ENCODE peak calls at places on chromosomes 4 and X, in six cellular contexts. One of them, this sample, is unnamed.
A peak's percentile ranks its signal among the peaks of the same experiment; 100 is the strongest.

GRCh38 chr4:77471821-77472495 is 133.7 kb upstream of the CXCL13 start:
- DNase-seq in transverse colon: no peak
- DNase-seq in A549: no peak
- DNase-seq in tibial nerve: no peak
- DNase-seq in BJ: no peak
- DNase-seq in WERI-Rb-1: no peak
- DNase-seq in this sample: no peak

GRCh38 chr4:85548841-85549240 is 73.9 kb downstream of the ARHGAP24 start:
- DNase-seq in transverse colon: no peak
- DNase-seq in A549: no peak
- DNase-seq in tibial nerve: no peak
- DNase-seq in BJ: no peak
- DNase-seq in WERI-Rb-1: no peak
- DNase-seq in this sample: no peak

GRCh38 chrX:120358687-120359086 is 3.2 kb upstream of the ATP1B4 start:
- DNase-seq in transverse colon: no peak
- DNase-seq in A549: no peak
- DNase-seq in tibial nerve: no peak
- DNase-seq in BJ: no peak
- DNase-seq in WERI-Rb-1: no peak
- DNase-seq in this sample: no peak

GRCh38 chrX:110146521-110146920 is 143.6 kb downstream of the TMEM164 start:
- DNase-seq in transverse colon: peak; percentile 35
- DNase-seq in A549: peak; percentile 55
- DNase-seq in tibial nerve: peak; percentile 68
- DNase-seq in BJ: no peak
- DNase-seq in WERI-Rb-1: peak; percentile 12
- DNase-seq in this sample: no peak

GRCh38 chr4:101667348-101667747 is 123.2 kb upstream of the BANK1 start:
- DNase-seq in transverse colon: no peak
- DNase-seq in A549: no peak
- DNase-seq in tibial nerve: no peak
- DNase-seq in BJ: no peak
- DNase-seq in WERI-Rb-1: no peak
- DNase-seq in this sample: no peak

GRCh38 chr4:177554966-177555574 is 112.8 kb upstream of the AGA start:
- DNase-seq in transverse colon: peak; percentile 16
- DNase-seq in A549: no peak
- DNase-seq in tibial nerve: no peak
- DNase-seq in BJ: no peak
- DNase-seq in WERI-Rb-1: no peak
- DNase-seq in this sample: no peak

GRCh38 chr4:188110741-188111458 is 1.5 kb upstream of the TRIML2 start:
- DNase-seq in transverse colon: no peak
- DNase-seq in A549: peak; percentile 71
- DNase-seq in tibial nerve: no peak
- DNase-seq in BJ: no peak
- DNase-seq in WERI-Rb-1: no peak
- DNase-seq in this sample: no peak

GRCh38 chr4:157196050-157196449 is 24.5 kb upstream of the GRIA2 start:
- DNase-seq in transverse colon: no peak
- DNase-seq in A549: no peak
- DNase-seq in tibial nerve: no peak
- DNase-seq in BJ: no peak
- DNase-seq in WERI-Rb-1: no peak
- DNase-seq in this sample: no peak

GRCh38 chrX:2701600-2701999 is 10.5 kb downstream of the CD99 start:
- DNase-seq in transverse colon: no peak
- DNase-seq in A549: no peak
- DNase-seq in tibial nerve: no peak
- DNase-seq in BJ: no peak
- DNase-seq in WERI-Rb-1: peak; percentile 41
- DNase-seq in this sample: no peak

GRCh38 chr4:73213917-73214663 is 44.5 kb downstream of the ANKRD17 start:
- DNase-seq in transverse colon: no peak
- DNase-seq in A549: no peak
- DNase-seq in tibial nerve: no peak
- DNase-seq in BJ: no peak
- DNase-seq in WERI-Rb-1: no peak
- DNase-seq in this sample: no peak

GRCh38 chrX:124346064-124346876 is at the start of gene SH2D1A:
- DNase-seq in transverse colon: no peak
- DNase-seq in A549: no peak
- DNase-seq in tibial nerve: no peak
- DNase-seq in BJ: no peak
- DNase-seq in WERI-Rb-1: no peak
- DNase-seq in this sample: no peak

GRCh38 chr4:89137695-89138094 is 26.4 kb downstream of the TIGD2 start:
- DNase-seq in transverse colon: no peak
- DNase-seq in A549: no peak
- DNase-seq in tibial nerve: no peak
- DNase-seq in BJ: no peak
- DNase-seq in WERI-Rb-1: no peak
- DNase-seq in this sample: no peak

GRCh38 chr4:155077860-155078259 is 130.6 kb upstream of the NPY2R start:
- DNase-seq in transverse colon: no peak
- DNase-seq in A549: no peak
- DNase-seq in tibial nerve: no peak
- DNase-seq in BJ: no peak
- DNase-seq in WERI-Rb-1: no peak
- DNase-seq in this sample: no peak

GRCh38 chrX:140034916-140035315 is 69.6 kb upstream of the CXorf66 start:
- DNase-seq in transverse colon: no peak
- DNase-seq in A549: no peak
- DNase-seq in tibial nerve: no peak
- DNase-seq in BJ: no peak
- DNase-seq in WERI-Rb-1: no peak
- DNase-seq in this sample: no peak

GRCh38 chr4:83639849-83640493 is 104.1 kb downstream of the GPAT3 start:
- DNase-seq in transverse colon: peak; percentile 53
- DNase-seq in A549: peak; percentile 46
- DNase-seq in tibial nerve: peak; percentile 91
- DNase-seq in BJ: no peak
- DNase-seq in WERI-Rb-1: peak; percentile 38
- DNase-seq in this sample: peak; percentile 61

GRCh38 chrX:154011376-154012335 is 8.0 kb downstream of the IRAK1 start:
- DNase-seq in transverse colon: no peak
- DNase-seq in A549: no peak
- DNase-seq in tibial nerve: no peak
- DNase-seq in BJ: no peak
- DNase-seq in WERI-Rb-1: no peak
- DNase-seq in this sample: no peak

GRCh38 chr4:54695359-54696149 is 37.8 kb downstream of the KIT start:
- DNase-seq in transverse colon: no peak
- DNase-seq in A549: no peak
- DNase-seq in tibial nerve: no peak
- DNase-seq in BJ: no peak
- DNase-seq in WERI-Rb-1: peak; percentile 30
- DNase-seq in this sample: no peak

GRCh38 chrX:54540289-54540688 is 10.3 kb downstream of the GNL3L start:
- DNase-seq in transverse colon: no peak
- DNase-seq in A549: no peak
- DNase-seq in tibial nerve: no peak
- DNase-seq in BJ: peak; percentile 22
- DNase-seq in WERI-Rb-1: no peak
- DNase-seq in this sample: peak; percentile 20

GRCh38 chr4:30718021-30718888 is 1.9 kb upstream of the PCDH7 start:
- DNase-seq in transverse colon: peak; percentile 19
- DNase-seq in A549: peak; percentile 2
- DNase-seq in tibial nerve: no peak
- DNase-seq in BJ: no peak
- DNase-seq in WERI-Rb-1: peak; percentile 50
- DNase-seq in this sample: no peak

GRCh38 chrX:129557844-129558243 is 17.8 kb downstream of the OCRL start:
- DNase-seq in transverse colon: no peak
- DNase-seq in A549: no peak
- DNase-seq in tibial nerve: no peak
- DNase-seq in BJ: no peak
- DNase-seq in WERI-Rb-1: no peak
- DNase-seq in this sample: no peak

GRCh38 chrX:150365953-150366911 is 3.1 kb downstream of the MAMLD1 start:
- DNase-seq in transverse colon: peak; percentile 33
- DNase-seq in A549: no peak
- DNase-seq in tibial nerve: peak; percentile 62
- DNase-seq in BJ: no peak
- DNase-seq in WERI-Rb-1: peak; percentile 29
- DNase-seq in this sample: no peak

GRCh38 chrX:97011540-97011939 is 127.8 kb downstream of the RPA4 start:
- DNase-seq in transverse colon: no peak
- DNase-seq in A549: no peak
- DNase-seq in tibial nerve: no peak
- DNase-seq in BJ: no peak
- DNase-seq in WERI-Rb-1: no peak
- DNase-seq in this sample: no peak

GRCh38 chrX:150314186-150314585 is 48.9 kb upstream of the MAMLD1 start:
- DNase-seq in transverse colon: no peak
- DNase-seq in A549: no peak
- DNase-seq in tibial nerve: no peak
- DNase-seq in BJ: no peak
- DNase-seq in WERI-Rb-1: no peak
- DNase-seq in this sample: no peak

GRCh38 chrX:114166601-114167000 is 417.3 kb upstream of the HTR2C start:
- DNase-seq in transverse colon: no peak
- DNase-seq in A549: no peak
- DNase-seq in tibial nerve: no peak
- DNase-seq in BJ: no peak
- DNase-seq in WERI-Rb-1: no peak
- DNase-seq in this sample: no peak

GRCh38 chr4:181949704-181950312 is 293.4 kb upstream of the TENM3 start:
- DNase-seq in transverse colon: no peak
- DNase-seq in A549: no peak
- DNase-seq in tibial nerve: no peak
- DNase-seq in BJ: no peak
- DNase-seq in WERI-Rb-1: no peak
- DNase-seq in this sample: no peak
- H3K4me3 ChIP-seq in transverse colon: no peak overlapping the region
- H3K4me3 ChIP-seq in A549: no peak overlapping the region
- H3K4me3 ChIP-seq in tibial nerve: no peak overlapping the region
- H3K4me3 ChIP-seq in BJ: no peak overlapping the region
- H3K4me3 ChIP-seq in WERI-Rb-1: no peak overlapping the region
- H3K4me3 ChIP-seq in this sample: no peak overlapping the region

GRCh38 chr4:1349359-1350168 is 2.6 kb downstream of the UVSSA start:
- DNase-seq in transverse colon: no peak
- DNase-seq in A549: no peak
- DNase-seq in tibial nerve: no peak
- DNase-seq in BJ: no peak
- DNase-seq in WERI-Rb-1: no peak
- DNase-seq in this sample: no peak

GRCh38 chr4:1346781-1347409 is at the start of gene UVSSA:
- DNase-seq in transverse colon: peak; percentile 100
- DNase-seq in A549: peak; percentile 98
- DNase-seq in tibial nerve: peak; percentile 99
- DNase-seq in BJ: peak; percentile 97
- DNase-seq in WERI-Rb-1: peak; percentile 100
- DNase-seq in this sample: peak; percentile 99

GRCh38 chr4:1347410-1347864 is 429 bp downstream of the UVSSA start:
- DNase-seq in transverse colon: peak; percentile 76
- DNase-seq in A549: peak; percentile 33
- DNase-seq in tibial nerve: peak; percentile 57
- DNase-seq in BJ: no peak
- DNase-seq in WERI-Rb-1: peak; percentile 52
- DNase-seq in this sample: peak; percentile 55

GRCh38 chr4:1348746-1349145 is 1.7 kb downstream of the UVSSA start:
- DNase-seq in transverse colon: no peak
- DNase-seq in A549: no peak
- DNase-seq in tibial nerve: no peak
- DNase-seq in BJ: no peak
- DNase-seq in WERI-Rb-1: no peak
- DNase-seq in this sample: no peak

DNA sequence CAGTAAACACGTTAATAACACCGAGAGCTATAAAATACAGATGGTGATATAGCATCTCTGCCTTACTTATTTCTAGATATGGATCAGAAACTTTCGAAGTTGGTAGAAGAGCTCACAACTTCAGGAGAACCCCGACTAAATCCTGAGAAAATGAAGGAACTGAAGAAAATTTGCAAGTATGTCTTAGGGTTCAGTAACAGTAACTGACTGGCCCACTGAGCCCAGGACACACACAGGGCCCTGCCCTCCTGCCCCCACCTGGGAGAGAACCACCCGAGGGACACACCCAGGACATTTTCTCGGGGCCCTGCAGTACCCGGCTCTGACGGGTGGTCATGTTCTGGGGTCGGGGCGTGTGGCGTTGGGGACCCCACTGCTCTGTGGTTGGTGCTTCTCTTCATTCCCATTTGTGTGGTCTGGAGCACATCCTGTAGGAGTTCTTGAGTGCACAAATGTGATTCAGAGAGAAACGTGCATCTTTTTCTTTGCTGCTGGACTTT is 1.1 kb downstream of the UVSSA start:
- DNase-seq in transverse colon: no peak
- DNase-seq in A549: no peak
- DNase-seq in tibial nerve: no peak
- DNase-seq in BJ: no peak
- DNase-seq in WERI-Rb-1: no peak
- DNase-seq in this sample: no peak
- H3K4me3 ChIP-seq in transverse colon: peak overlapping the region; percentile 29
- H3K4me3 ChIP-seq in A549: peak overlapping the region; percentile 76
- H3K4me3 ChIP-seq in tibial nerve: peak overlapping the region; percentile 89
- H3K4me3 ChIP-seq in BJ: peak overlapping the region; percentile 68
- H3K4me3 ChIP-seq in WERI-Rb-1: peak overlapping the region; percentile 71
- H3K4me3 ChIP-seq in this sample: peak overlapping the region; percentile 67

GRCh38 chr4:168655182-168655581 is 158.3 kb downstream of the PALLD start:
- DNase-seq in transverse colon: no peak
- DNase-seq in A549: no peak
- DNase-seq in tibial nerve: no peak
- DNase-seq in BJ: no peak
- DNase-seq in WERI-Rb-1: no peak
- DNase-seq in this sample: no peak
- H3K4me3 ChIP-seq in transverse colon: no peak overlapping the region
- H3K4me3 ChIP-seq in A549: no peak overlapping the region
- H3K4me3 ChIP-seq in tibial nerve: no peak overlapping the region
- H3K4me3 ChIP-seq in BJ: no peak overlapping the region
- H3K4me3 ChIP-seq in WERI-Rb-1: no peak overlapping the region
- H3K4me3 ChIP-seq in this sample: no peak overlapping the region

DNA sequence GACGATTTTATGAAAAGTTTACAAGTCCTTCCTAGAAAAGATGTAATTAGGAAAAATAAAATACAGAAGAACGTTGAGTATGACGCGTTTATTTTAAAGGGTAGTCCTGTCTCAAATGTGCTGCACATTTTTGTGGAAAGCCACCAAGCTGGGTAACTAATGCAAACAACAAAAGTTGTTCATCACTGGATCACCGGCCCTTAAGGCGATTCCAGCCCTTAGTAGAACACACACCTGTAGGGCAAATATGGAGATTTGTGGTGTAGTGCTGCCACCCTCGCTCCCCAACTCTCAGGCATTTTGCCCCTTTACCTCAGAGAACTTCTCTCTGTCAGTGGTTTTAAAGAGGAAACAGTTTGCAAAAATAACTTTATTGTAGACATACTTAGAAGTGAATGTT is 1.9 kb downstream of the TBL1X start:
- DNase-seq in transverse colon: no peak
- DNase-seq in A549: no peak
- DNase-seq in tibial nerve: no peak
- DNase-seq in BJ: no peak
- DNase-seq in WERI-Rb-1: no peak
- DNase-seq in this sample: no peak
- H3K4me3 ChIP-seq in transverse colon: no peak overlapping the region
- H3K4me3 ChIP-seq in A549: peak overlapping the region; percentile 91
- H3K4me3 ChIP-seq in tibial nerve: peak overlapping the region; percentile 81
- H3K4me3 ChIP-seq in BJ: peak overlapping the region; percentile 64
- H3K4me3 ChIP-seq in WERI-Rb-1: peak overlapping the region; percentile 69
- H3K4me3 ChIP-seq in this sample: peak overlapping the region; percentile 66